ENCODE peak calls at places on chromosomes 5 and 9, in five cellular contexts. F is smooth muscle cell of the brain vasculature, N is GF-D8, A is T-helper 22 cell, B is sciatic nerve. H is an unnamed sample.

GRCh38 chr9:80503692-80504400 is 932.1 kb downstream of the TLE4 start:
- DNase-seq in F (peak), N (no peak), A (no peak), B (no peak), H (no peak)

GRCh38 chr9:133543772-133544467 is 9.4 kb downstream of the ADAMTSL2 start:
- DNase-seq in F (no peak), N (no peak), A (no peak), B (no peak), H (no peak)

GRCh38 chr9:19137282-19137681 is 10.0 kb upstream of the PLIN2 start:
- DNase-seq in F (no peak), N (no peak), A (no peak), B (no peak), H (no peak)

GRCh38 chr9:133428579-133429215 is 6.5 kb downstream of the ADAMTS13 start:
- DNase-seq in F (no peak), N (no peak), A (no peak), B (no peak), H (peak)

GRCh38 chr5:98938459-98938858 is 9.7 kb upstream of the CHD1 start:
- DNase-seq in F (no peak), N (no peak), A (no peak), B (no peak), H (no peak)

GRCh38 chr9:3475300-3476020 is 50.3 kb downstream of the RFX3 start:
- DNase-seq in F (no peak), N (no peak), A (no peak), B (no peak), H (no peak)

GRCh38 chr5:60886158-60886557 is 42.1 kb upstream of the ELOVL7 start:
- DNase-seq in F (no peak), N (no peak), A (no peak), B (no peak), H (no peak)

GRCh38 chr9:70514273-70514672 is 99.8 kb upstream of the KLF9 start:
- DNase-seq in F (no peak), N (no peak), A (no peak), B (no peak), H (no peak)

GRCh38 chr9:124242331-124243194 is 15.2 kb upstream of the NEK6 start:
- DNase-seq in F (no peak), N (peak), A (no peak), B (peak), H (no peak)